ENCODE peak calls at places on chromosomes 3 and 15, in four cellular contexts. L is IMR-90, R is H1, W is mesendoderm. N is an unnamed sample.

GRCh38 chr3:126355777-126356372 is 1.3 kb downstream of the KLF15 start:
- DNase-seq in L (peak; percentile 52), R (peak; percentile 87), W (peak; percentile 95), N (peak; percentile 95)

GRCh38 chr3:190443257-190443656 is 6.4 kb downstream of the TMEM207 start:
- DNase-seq in L (peak; percentile 44), R (no peak), W (peak; percentile 29), N (no peak)

GRCh38 chr3:194836676-194837075 is 151.0 kb downstream of the FAM43A start:
- DNase-seq in L (no peak), R (no peak), W (no peak), N (no peak)

GRCh38 chr3:113166357-113166718 is 45.0 kb upstream of the BOC start:
- DNase-seq in L (no peak), R (no peak), W (no peak), N (no peak)

GRCh38 chr3:158279584-158279983 is 169.7 kb downstream of the RSRC1 start:
- DNase-seq in L (no peak), R (no peak), W (no peak), N (no peak)

GRCh38 chr3:30871720-30872119 is 22.7 kb downstream of the GADL1 start:
- DNase-seq in L (no peak), R (no peak), W (no peak), N (no peak)

GRCh38 chr3:50264389-50264963 is 4.5 kb upstream of the SEMA3B start:
- DNase-seq in L (peak; percentile 93), R (peak; percentile 85), W (peak; percentile 99), N (peak; percentile 98)

GRCh38 chr15:43828061-43828657 is 1.4 kb downstream of the WDR76 start:
- DNase-seq in L (peak; percentile 19), R (no peak), W (no peak), N (no peak)

GRCh38 chr3:72185549-72186484 is 400.9 kb upstream of the PROK2 start:
- DNase-seq in L (peak; percentile 80), R (no peak), W (no peak), N (no peak)

GRCh38 chr3:18703798-18704197 is 278.7 kb upstream of the SATB1 start:
- DNase-seq in L (no peak), R (no peak), W (no peak), N (no peak)

GRCh38 chr15:58396181-58396580 is 35.6 kb upstream of the LIPC start:
- DNase-seq in L (peak; percentile 97), R (no peak), W (no peak), N (no peak)

GRCh38 chr3:66480666-66481065 is 20.2 kb downstream of the LRIG1 start:
- DNase-seq in L (peak; percentile 41), R (no peak), W (no peak), N (no peak)
- H3K18ac ChIP-seq in L (peak overlapping the region; percentile 55), R (no peak overlapping the region), W (no peak overlapping the region), N (no peak overlapping the region)

GRCh38 chr3:184440161-184440560 is 60.3 kb downstream of the CHRD start:
- DNase-seq in L (no peak), R (no peak), W (no peak), N (no peak)
- H3K56ac ChIP-seq in L (no peak overlapping the region), R (no peak overlapping the region), W (no peak overlapping the region), N (no peak overlapping the region)

GRCh38 chr3:52524258-52524751 is 9.4 kb downstream of the NT5DC2 start:
- DNase-seq in L (no peak), R (no peak), W (no peak), N (no peak)

GRCh38 chr3:52524752-52525661 is 8.7 kb downstream of the NT5DC2 start:
- DNase-seq in L (no peak), R (no peak), W (no peak), N (no peak)

GRCh38 chr3:52526151-52526561 is 7.5 kb downstream of the NT5DC2 start:
- DNase-seq in L (no peak), R (no peak), W (no peak), N (no peak)

GRCh38 chr3:52527039-52527731 is 6.5 kb downstream of the NT5DC2 start:
- DNase-seq in L (no peak), R (no peak), W (no peak), N (no peak)

DNA sequence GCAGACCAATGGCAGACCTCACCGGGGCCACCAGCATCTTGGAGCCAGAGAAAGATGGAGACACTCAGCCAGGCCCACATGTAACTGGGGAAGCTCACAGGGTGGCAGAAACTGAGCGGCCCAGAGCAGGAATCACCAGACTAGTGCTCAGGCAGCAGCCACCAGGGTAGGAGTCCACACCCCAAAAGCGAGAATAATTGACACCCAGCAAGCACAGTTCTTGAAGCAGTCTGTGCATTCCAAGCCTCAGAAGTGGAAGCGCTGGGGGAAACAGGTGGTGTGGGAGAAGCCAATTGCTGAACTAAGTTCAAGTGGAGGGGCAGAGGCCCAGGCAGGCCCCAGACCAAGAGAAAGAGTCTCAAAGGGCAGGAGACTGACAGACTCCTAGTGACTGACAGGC is 8.0 kb downstream of the NT5DC2 start:
- DNase-seq in L (no peak), R (no peak), W (no peak), N (no peak)
- H3K18ac ChIP-seq in L (no peak overlapping the region), R (no peak overlapping the region), W (no peak overlapping the region), N (no peak overlapping the region)

DNA sequence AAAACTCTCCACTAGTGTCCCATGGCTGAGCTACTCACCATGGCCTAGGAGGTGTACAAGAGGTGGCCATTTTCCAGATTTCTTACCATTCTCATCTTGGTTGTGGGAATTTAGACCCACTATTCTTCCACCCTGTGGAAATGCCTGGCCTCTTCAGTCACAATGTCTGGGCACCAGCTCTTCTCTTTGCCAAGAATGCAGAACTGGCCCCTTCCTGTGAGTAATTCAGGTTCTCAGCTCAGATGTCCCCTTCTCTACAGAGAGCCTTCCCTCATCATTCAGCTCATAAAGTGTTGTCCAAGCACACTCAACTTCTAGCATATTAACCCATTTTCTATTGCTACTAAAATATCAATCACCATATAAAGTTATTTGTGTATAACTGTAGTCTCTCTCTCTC is 575.5 kb upstream of the KCNMB2 start:
- DNase-seq in L (no peak), R (no peak), W (no peak), N (no peak)
- H3K56ac ChIP-seq in L (no peak overlapping the region), R (no peak overlapping the region), W (no peak overlapping the region), N (no peak overlapping the region)

DNA sequence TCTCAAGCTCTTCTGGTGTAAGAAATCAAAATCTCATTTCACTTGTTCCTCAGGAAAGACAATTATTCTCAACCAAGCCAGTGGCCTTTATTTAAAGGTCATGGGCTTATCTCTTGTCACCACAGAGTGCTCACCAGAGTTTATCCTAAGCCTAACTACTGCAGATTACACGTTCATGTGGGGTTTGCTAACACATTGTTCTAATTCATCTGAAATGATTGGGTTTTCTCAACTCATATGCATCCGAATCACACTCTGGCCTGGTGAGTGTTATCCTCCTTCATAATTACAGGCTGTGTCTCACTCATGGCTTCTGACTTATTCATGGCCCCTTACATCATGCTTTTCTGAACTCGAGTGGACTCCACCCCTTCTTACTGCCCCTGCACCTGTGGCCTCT is 83.3 kb upstream of the TSC22D2 start:
- DNase-seq in L (no peak), R (no peak), W (no peak), N (no peak)
- H3K18ac ChIP-seq in L (no peak overlapping the region), R (no peak overlapping the region), W (no peak overlapping the region), N (no peak overlapping the region)

DNA sequence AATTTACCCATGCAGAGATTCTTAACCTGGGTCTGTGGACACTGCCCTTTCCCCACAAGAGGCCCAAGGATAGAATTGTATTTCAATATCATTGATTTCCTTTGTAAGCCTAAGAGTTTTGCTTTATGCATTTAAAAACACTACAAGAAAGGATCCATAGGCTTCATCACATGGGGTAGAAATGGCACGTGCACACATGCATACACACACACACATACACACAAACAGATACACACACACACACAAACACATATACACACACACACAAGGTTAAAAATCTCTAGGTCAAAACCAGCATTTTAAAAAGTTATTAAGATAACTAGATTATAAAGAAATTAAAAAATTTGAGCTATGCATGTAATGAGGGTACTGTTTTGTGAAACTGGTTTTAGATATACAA is 35.5 kb upstream of the CD47 start:
- DNase-seq in L (no peak), R (no peak), W (no peak), N (no peak)
- H3K56ac ChIP-seq in L (no peak overlapping the region), R (no peak overlapping the region), W (no peak overlapping the region), N (no peak overlapping the region)

GRCh38 chr15:93179704-93180103 is 90.7 kb upstream of the RGMA start:
- DNase-seq in L (no peak), R (peak; percentile 59), W (peak; percentile 73), N (peak; percentile 53)
- H3K18ac ChIP-seq in L (no peak overlapping the region), R (peak overlapping the region; percentile 55), W (no peak overlapping the region), N (no peak overlapping the region)

GRCh38 chr3:100981546-100981945 is 11.7 kb downstream of the ABI3BP start:
- DNase-seq in L (no peak), R (no peak), W (no peak), N (no peak)
- H3K56ac ChIP-seq in L (no peak overlapping the region), R (no peak overlapping the region), W (no peak overlapping the region), N (no peak overlapping the region)

GRCh38 chr3:160100610-160101009 is 112.0 kb downstream of the IL12A start:
- DNase-seq in L (no peak), R (no peak), W (no peak), N (no peak)

GRCh38 chr3:160098261-160098908 is 109.8 kb downstream of the IL12A start:
- DNase-seq in L (no peak), R (no peak), W (no peak), N (no peak)

GRCh38 chr3:160097478-160097877 is 108.8 kb downstream of the IL12A start:
- DNase-seq in L (no peak), R (no peak), W (no peak), N (no peak)

GRCh38 chr3:160099855-160100254 is 111.2 kb downstream of the IL12A start:
- DNase-seq in L (no peak), R (no peak), W (no peak), N (no peak)

GRCh38 chr3:160098946-160099626 is 110.5 kb downstream of the IL12A start:
- DNase-seq in L (no peak), R (no peak), W (no peak), N (no peak)
- H3K18ac ChIP-seq in L (no peak overlapping the region), R (no peak overlapping the region), W (no peak overlapping the region), N (no peak overlapping the region)

DNA sequence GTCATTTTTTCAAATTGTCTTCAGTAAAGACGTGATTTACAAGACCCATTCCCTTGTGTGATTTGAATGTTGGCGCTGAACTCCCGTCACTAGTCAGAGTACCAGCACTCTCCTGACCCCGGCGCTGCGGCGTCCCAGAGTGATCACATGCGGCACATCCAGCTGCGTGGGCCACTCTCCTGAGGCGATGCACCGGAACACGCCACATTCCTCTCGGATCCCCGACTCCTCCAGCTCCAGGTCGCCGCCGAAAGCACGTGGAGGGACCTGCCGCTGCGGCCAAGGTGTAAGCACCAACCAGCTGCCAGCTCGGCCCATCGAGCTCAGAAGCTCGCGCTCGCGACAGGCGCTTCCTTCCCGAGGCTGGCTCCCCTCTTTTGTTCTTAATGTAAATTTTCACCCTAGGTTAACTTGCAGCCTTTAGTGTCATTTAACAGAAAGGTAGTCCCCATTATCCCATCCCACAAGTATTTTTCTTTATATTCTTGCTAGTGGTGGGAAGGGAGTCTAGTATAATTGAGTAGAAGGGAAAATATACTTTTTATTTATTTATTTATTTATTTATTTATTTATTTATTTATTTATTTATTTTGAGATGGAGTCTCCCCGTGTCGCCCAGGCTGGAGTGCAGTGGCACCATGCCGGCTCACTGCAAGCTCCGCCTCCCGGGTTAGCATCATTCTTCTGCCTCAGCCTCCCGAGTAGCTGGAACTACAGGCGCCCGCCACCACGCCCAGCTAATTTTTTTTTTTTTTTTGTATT is 61.7 kb upstream of the VGLL3 start:
- DNase-seq in L (no peak), R (peak; percentile 56), W (peak; percentile 12), N (peak; percentile 66)
- H3K56ac ChIP-seq in L (no peak overlapping the region), R (no peak overlapping the region), W (no peak overlapping the region), N (no peak overlapping the region)

N was measured in H9.